ENCODE peak calls at places on chromosome X, in four cellular contexts. N is fibroblast of lung, K is body of pancreas, O is heart left ventricle. A is an unnamed sample.

GRCh38 chrX:1576201-1577101 is 15.0 kb upstream of the AKAP17A start:
- DNase-seq in N (no peak), K (no peak), O (no peak), A (no peak)

GRCh38 chrX:139967300-139967699 is 2.0 kb upstream of the CXorf66 start:
- DNase-seq in N (peak; percentile 1), K (no peak), O (no peak), A (peak; percentile 1)

GRCh38 chrX:148268646-148269045 is 231.8 kb upstream of the AFF2 start:
- DNase-seq in N (no peak), K (no peak), O (no peak), A (no peak)

GRCh38 chrX:129262912-129263311 is 260.4 kb downstream of the SMARCA1 start:
- DNase-seq in N (no peak), K (no peak), O (no peak), A (no peak)

GRCh38 chrX:11724122-11725017 is 33.7 kb upstream of the MSL3 start:
- DNase-seq in N (peak; percentile 61), K (peak; percentile 23), O (no peak), A (peak; percentile 48)

GRCh38 chrX:134431894-134432293 is 28.1 kb upstream of the HPRT1 start:
- DNase-seq in N (peak; percentile 24), K (no peak), O (no peak), A (peak; percentile 20)

GRCh38 chrX:70174754-70175153 is 2.5 kb upstream of the DGAT2L6 start:
- DNase-seq in N (peak; percentile 74), K (no peak), O (no peak), A (no peak)

GRCh38 chrX:69152398-69152797 is 12.9 kb downstream of the PJA1 start:
- DNase-seq in N (no peak), K (peak; percentile 62), O (peak; percentile 54), A (peak; percentile 20)

GRCh38 chrX:30702736-30703135 is 49.5 kb downstream of the GK start:
- DNase-seq in N (peak; percentile 71), K (no peak), O (no peak), A (peak; percentile 79)

GRCh38 chrX:6782831-6783230 is 247.9 kb upstream of the VCX3A start:
- DNase-seq in N (no peak), K (no peak), O (no peak), A (no peak)

GRCh38 chrX:119573840-119574393 is 446 bp upstream of the UBE2A start:
- DNase-seq in N (no peak), K (peak; percentile 43), O (peak; percentile 38), A (peak; percentile 48)

GRCh38 chrX:773292-774025 is 142.9 kb downstream of the SHOX start:
- DNase-seq in N (no peak), K (no peak), O (no peak), A (no peak)

GRCh38 chrX:275967-276587 is 5.1 kb upstream of the PLCXD1 start:
- DNase-seq in N (peak; percentile 21), K (peak; percentile 89), O (peak; percentile 90), A (peak; percentile 48)

GRCh38 chrX:22970861-22971260 is 28.9 kb upstream of the DDX53 start:
- DNase-seq in N (no peak), K (no peak), O (no peak), A (no peak)

GRCh38 chrX:139106111-139106510 is 394.6 kb upstream of the FGF13 start:
- DNase-seq in N (peak; percentile 13), K (no peak), O (no peak), A (no peak)

GRCh38 chrX:124348152-124348551 is 1.8 kb downstream of the SH2D1A start:
- DNase-seq in N (no peak), K (no peak), O (no peak), A (no peak)

GRCh38 chrX:1453951-1454785 is 1.5 kb upstream of the ASMTL start:
- DNase-seq in N (peak; percentile 75), K (peak; percentile 82), O (peak; percentile 84), A (peak; percentile 85)

GRCh38 chrX:11766487-11766886 is 8.4 kb downstream of the MSL3 start:
- DNase-seq in N (no peak), K (no peak), O (no peak), A (no peak)

GRCh38 chrX:1108451-1109445 is 103.7 kb downstream of the CRLF2 start:
- DNase-seq in N (no peak), K (no peak), O (no peak), A (no peak)

GRCh38 chrX:85109235-85109634 is 105.6 kb downstream of the APOOL start:
- DNase-seq in N (no peak), K (peak; percentile 55), O (no peak), A (no peak)

GRCh38 chrX:6383911-6384310 is 151.0 kb downstream of the VCX3A start:
- DNase-seq in N (no peak), K (no peak), O (no peak), A (no peak)

DNA sequence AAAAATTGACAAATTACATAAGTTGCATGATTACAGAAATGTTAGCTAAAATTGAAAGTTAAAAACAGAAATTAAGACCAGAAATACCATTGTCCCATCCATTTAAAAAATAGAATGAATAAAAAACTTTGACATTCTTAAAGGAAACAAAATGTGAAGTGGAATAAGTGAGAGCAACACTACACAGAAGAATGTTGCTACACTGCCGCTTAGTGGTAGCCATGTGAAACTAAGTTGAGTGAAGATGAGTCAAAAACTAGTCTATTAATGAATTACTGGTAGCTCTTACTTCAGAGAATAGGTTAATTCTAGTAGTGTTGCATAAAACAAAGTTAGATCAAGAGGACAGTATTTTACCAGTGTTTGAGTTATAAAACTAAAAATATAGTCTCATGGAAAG is 571.0 kb upstream of the KLHL4 start:
- DNase-seq in N (peak; percentile 50), K (peak; percentile 14), O (no peak), A (no peak)
- TF ChIP-seq CTCF in N (peak; percentile 22), K (peak; percentile 42), O (peak; percentile 44), A (peak; percentile 42)

GRCh38 chrX:13123857-13124345 is 79.5 kb upstream of the FAM9C start:
- DNase-seq in N (peak; percentile 87), K (no peak), O (no peak), A (no peak)
- H3K4me3 ChIP-seq in N (no peak overlapping the region), K (no peak overlapping the region), O (no peak overlapping the region), A (no peak overlapping the region)

GRCh38 chrX:53077207-53078197 is 4.7 kb upstream of the TSPYL2 start:
- DNase-seq in N (no peak), K (no peak), O (no peak), A (no peak)

GRCh38 chrX:53078943-53079342 is 3.2 kb upstream of the TSPYL2 start:
- DNase-seq in N (no peak), K (no peak), O (no peak), A (no peak)

GRCh38 chrX:53073115-53073581 is 9.0 kb upstream of the TSPYL2 start:
- DNase-seq in N (no peak), K (no peak), O (no peak), A (no peak)

GRCh38 chrX:53074987-53075386 is 7.2 kb upstream of the TSPYL2 start:
- DNase-seq in N (no peak), K (no peak), O (no peak), A (no peak)

GRCh38 chrX:53076671-53077070 is 5.5 kb upstream of the TSPYL2 start:
- DNase-seq in N (no peak), K (no peak), O (no peak), A (no peak)
- TF ChIP-seq CTCF in N (no peak), K (no peak), O (no peak), A (no peak)

GRCh38 chrX:122219735-122220134 is 964.3 kb upstream of the GRIA3 start:
- DNase-seq in N (no peak), K (no peak), O (no peak), A (no peak)

GRCh38 chrX:122218666-122219065 is 965.4 kb upstream of the GRIA3 start:
- DNase-seq in N (no peak), K (no peak), O (no peak), A (no peak)

GRCh38 chrX:122219226-122219625 is 964.9 kb upstream of the GRIA3 start:
- DNase-seq in N (no peak), K (no peak), O (no peak), A (peak; percentile 0)

GRCh38 chrX:122220644-122221373 is 963.3 kb upstream of the GRIA3 start:
- DNase-seq in N (no peak), K (no peak), O (no peak), A (no peak)
- H3K4me3 ChIP-seq in N (no peak overlapping the region), K (no peak overlapping the region), O (no peak overlapping the region), A (no peak overlapping the region)

DNA sequence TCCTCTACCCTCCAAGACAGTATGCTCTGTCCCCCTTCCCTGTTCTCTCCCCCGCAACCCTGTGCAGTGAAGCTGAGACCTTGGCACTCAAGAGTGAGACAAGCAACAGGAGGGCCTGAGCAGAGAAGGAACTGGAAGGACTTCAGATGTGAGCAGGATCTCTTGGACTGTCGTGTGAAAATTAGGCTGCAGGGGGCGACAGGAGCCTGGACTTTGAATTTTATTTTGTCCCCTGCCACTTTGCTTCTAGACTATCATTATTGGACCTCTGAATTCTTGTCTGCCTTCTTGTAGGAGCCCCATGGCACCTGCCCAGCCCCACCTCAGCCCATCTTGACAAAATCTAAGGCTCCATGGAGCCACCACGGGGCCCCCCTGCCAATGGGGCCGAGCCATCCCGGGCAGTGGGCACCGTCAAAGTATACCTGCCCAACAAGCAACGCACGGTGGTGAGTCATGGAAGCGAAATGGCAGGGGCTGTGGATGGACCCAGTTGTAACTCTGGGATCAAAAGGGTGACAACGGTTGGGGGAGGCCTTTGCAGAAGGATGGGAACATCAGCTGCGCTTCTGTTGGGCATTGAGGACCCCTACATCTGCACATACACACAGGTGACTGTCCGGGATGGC is 1.7 kb downstream of the ARAF start:
- DNase-seq in N (no peak), K (no peak), O (no peak), A (peak; percentile 50)
- TF ChIP-seq CTCF in N (peak; percentile 12), K (peak; percentile 24), O (peak; percentile 36), A (peak; percentile 50)

DNA sequence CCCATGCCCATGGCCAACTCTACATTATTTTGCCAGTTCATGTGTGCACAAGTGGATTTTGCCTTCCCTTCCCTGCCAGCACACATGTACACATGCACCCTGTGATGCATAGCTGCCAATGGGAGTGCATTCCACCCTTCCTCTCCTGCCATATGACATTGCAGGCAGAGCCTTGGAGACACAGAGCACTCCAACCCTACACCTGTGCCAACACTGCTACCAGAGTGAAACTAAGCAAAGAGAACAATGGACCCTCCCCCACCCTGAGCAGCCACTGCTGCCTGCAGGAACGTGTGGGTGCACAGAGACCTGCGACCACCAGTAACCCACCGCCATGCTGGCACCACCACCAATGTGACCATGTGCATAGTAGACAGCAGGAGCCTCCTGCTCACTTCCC is 78.4 kb downstream of the ITM2A start:
- DNase-seq in N (no peak), K (no peak), O (no peak), A (no peak)
- H3K4me3 ChIP-seq in N (no peak overlapping the region), K (no peak overlapping the region), O (no peak overlapping the region), A (no peak overlapping the region)

A was measured in fibroblast of villous mesenchyme.